ENCODE peak calls at places on chromosomes 16 and 17, in five cellular contexts. Y, D, Q, W and K are unnamed samples.

GRCh38 chr17:45098869-45099616 is 33.3 kb downstream of the PLCD3 start:
- DNase-seq in Y (peak; percentile 63), D (no peak), Q (peak; percentile 90), W (peak; percentile 51), K (peak; percentile 85)

GRCh38 chr16:4682616-4683254 is 10.6 kb upstream of the NUDT16L1 start:
- DNase-seq in Y (peak; percentile 50), D (no peak), Q (peak; percentile 65), W (no peak), K (peak; percentile 65)

GRCh38 chr17:73546770-73547345 is 97.4 kb downstream of the SDK2 start:
- DNase-seq in Y (no peak), D (no peak), Q (peak; percentile 66), W (peak; percentile 12), K (peak; percentile 13)

GRCh38 chr17:13957636-13958035 is 111.7 kb upstream of the COX10 start:
- DNase-seq in Y (no peak), D (no peak), Q (no peak), W (no peak), K (no peak)

GRCh38 chr17:32627233-32628008 is 140.6 kb downstream of the CDK5R1 start:
- DNase-seq in Y (peak; percentile 41), D (no peak), Q (no peak), W (no peak), K (no peak)

GRCh38 chr16:5916711-5917191 is 819.2 kb upstream of the EEF2KMT start:
- DNase-seq in Y (no peak), D (no peak), Q (no peak), W (no peak), K (no peak)

GRCh38 chr16:1193143-1193824 is 31.8 kb downstream of the TPSG1 start:
- DNase-seq in Y (no peak), D (no peak), Q (peak; percentile 48), W (peak; percentile 53), K (peak; percentile 19)

GRCh38 chr17:72976971-72977767 is 115.3 kb downstream of the SLC39A11 start:
- DNase-seq in Y (no peak), D (peak; percentile 38), Q (peak; percentile 59), W (peak; percentile 82), K (no peak)

GRCh38 chr17:7258731-7259554 is 3.3 kb downstream of the CLDN7 start:
- DNase-seq in Y (no peak), D (no peak), Q (no peak), W (peak; percentile 62), K (peak; percentile 78)

GRCh38 chr17:27532269-27533067 is 76.2 kb downstream of the KSR1 start:
- DNase-seq in Y (no peak), D (no peak), Q (no peak), W (no peak), K (peak; percentile 88)

GRCh38 chr16:28140788-28141618 is 70.8 kb downstream of the XPO6 start:
- DNase-seq in Y (no peak), D (peak; percentile 90), Q (no peak), W (no peak), K (peak; percentile 10)

GRCh38 chr17:75364078-75364477 is 41.4 kb downstream of the GRB2 start:
- DNase-seq in Y (no peak), D (no peak), Q (no peak), W (no peak), K (no peak)

GRCh38 chr17:33560165-33560564 is 267.1 kb upstream of the ASIC2 start:
- DNase-seq in Y (no peak), D (no peak), Q (no peak), W (no peak), K (no peak)

GRCh38 chr16:69386596-69386995 is 789 bp upstream of the TERF2 start:
- DNase-seq in Y (no peak), D (no peak), Q (no peak), W (no peak), K (no peak)

GRCh38 chr17:62626719-62627218 is 701 bp upstream of the MRC2 start:
- DNase-seq in Y (no peak), D (no peak), Q (peak; percentile 11), W (no peak), K (peak; percentile 31)

GRCh38 chr17:50212121-50212843 is 10.9 kb upstream of the COL1A1 start:
- DNase-seq in Y (no peak), D (no peak), Q (peak; percentile 77), W (no peak), K (no peak)

GRCh38 chr17:43536236-43537088 is 9.7 kb downstream of the ETV4 start:
- DNase-seq in Y (no peak), D (no peak), Q (peak; percentile 51), W (no peak), K (no peak)

GRCh38 chr17:78650093-78650715 is 73.0 kb upstream of the DNAH17 start:
- DNase-seq in Y (no peak), D (no peak), Q (no peak), W (no peak), K (peak; percentile 97)

GRCh38 chr16:2040031-2040430 is 7.6 kb downstream of the NTHL1 start:
- DNase-seq in Y (no peak), D (no peak), Q (no peak), W (no peak), K (no peak)

GRCh38 chr17:60151355-60151754 is 1.6 kb downstream of the CA4 start:
- DNase-seq in Y (no peak), D (no peak), Q (no peak), W (no peak), K (no peak)

GRCh38 chr17:27382025-27382424 is 74.2 kb upstream of the KSR1 start:
- DNase-seq in Y (no peak), D (no peak), Q (no peak), W (no peak), K (no peak)

GRCh38 chr17:79023886-79024771 is at the start of gene C1QTNF1:
- DNase-seq in Y (no peak), D (no peak), Q (no peak), W (no peak), K (no peak)

GRCh38 chr16:68992521-68992920 is 112.9 kb upstream of the HAS3 start:
- DNase-seq in Y (no peak), D (no peak), Q (no peak), W (peak; percentile 48), K (peak; percentile 70)

GRCh38 chr17:19744922-19745757 is 3.0 kb downstream of the ALDH3A1 start:
- DNase-seq in Y (peak; percentile 86), D (no peak), Q (peak; percentile 32), W (peak; percentile 61), K (no peak)

GRCh38 chr17:41967141-41967920 is 736 bp downstream of the CNP start:
- DNase-seq in Y (no peak), D (no peak), Q (peak; percentile 46), W (peak; percentile 4), K (peak; percentile 82)

GRCh38 chr17:74842146-74842598 is 17.5 kb downstream of the GRIN2C start:
- DNase-seq in Y (no peak), D (no peak), Q (no peak), W (no peak), K (no peak)

GRCh38 chr16:57590654-57591085 is 37.8 kb upstream of the ADGRG1 start:
- DNase-seq in Y (no peak), D (no peak), Q (peak; percentile 32), W (peak; percentile 28), K (peak; percentile 42)

GRCh38 chr17:79633154-79633553 is 22.3 kb upstream of the RBFOX3 start:
- DNase-seq in Y (no peak), D (no peak), Q (no peak), W (no peak), K (no peak)

GRCh38 chr16:2163211-2163881 is 7.8 kb downstream of the TRAF7 start:
- DNase-seq in Y (no peak), D (no peak), Q (no peak), W (no peak), K (peak; percentile 49)

GRCh38 chr17:78779848-78780247 is 2.2 kb downstream of the CYTH1 start:
- DNase-seq in Y (no peak), D (no peak), Q (no peak), W (no peak), K (no peak)

GRCh38 chr17:1813088-1813487 is 16.6 kb downstream of the SMYD4 start:
- DNase-seq in Y (no peak), D (no peak), Q (no peak), W (no peak), K (no peak)

GRCh38 chr16:3576211-3576610 is 992 bp downstream of the NLRC3 start:
- DNase-seq in Y (no peak), D (no peak), Q (no peak), W (no peak), K (no peak)
- H3K4me3 ChIP-seq in Y (no peak overlapping the region), D (peak overlapping the region; percentile 82), Q (no peak overlapping the region), W (no peak overlapping the region), K (no peak overlapping the region)

DNA sequence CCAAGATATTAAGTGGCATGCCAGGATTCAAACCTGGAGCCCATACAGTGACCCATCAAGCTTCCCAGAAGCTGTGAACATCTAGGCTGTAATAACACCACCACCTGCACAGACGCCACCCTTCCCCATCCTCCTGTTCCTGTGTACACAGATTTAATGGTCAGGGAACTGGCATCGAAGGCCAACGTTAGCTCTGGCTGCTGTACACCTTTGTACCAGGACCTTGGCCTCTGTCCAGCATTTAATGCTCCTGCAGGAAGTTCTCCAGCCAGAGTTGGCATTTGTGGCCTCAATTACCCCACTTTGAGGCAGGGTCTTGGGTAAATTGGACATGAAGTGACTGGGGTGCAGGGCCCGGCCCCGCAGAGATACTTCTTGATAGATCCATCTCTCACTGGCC is 49.3 kb downstream of the SCNN1B start:
- DNase-seq in Y (no peak), D (no peak), Q (no peak), W (no peak), K (no peak)
- TF ChIP-seq SRF in Y (no peak), D (no peak), Q (no peak), W (no peak), K (no peak)

DNA sequence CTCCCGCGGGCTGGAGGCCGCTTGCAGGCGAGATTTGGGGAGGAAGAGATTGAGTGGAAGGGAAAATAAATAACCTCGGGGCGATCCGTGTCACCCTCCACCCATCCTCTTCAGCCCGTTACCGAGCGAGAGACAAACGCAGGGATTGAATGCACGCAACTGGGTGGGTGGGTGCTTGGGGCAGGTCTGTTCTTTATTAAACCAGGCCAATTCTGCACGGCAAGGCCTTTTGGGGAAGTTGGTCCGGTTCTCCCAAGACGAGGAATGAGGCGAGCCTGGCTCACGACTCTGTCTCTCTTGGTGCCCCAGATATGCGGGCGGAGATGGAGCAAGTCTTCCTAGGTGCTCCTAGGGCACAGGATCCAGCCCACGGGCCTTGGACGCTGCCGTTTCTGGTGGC is 396 bp upstream of the HOXB7 start:
- DNase-seq in Y (no peak), D (no peak), Q (no peak), W (no peak), K (no peak)
- H3K4me3 ChIP-seq in Y (peak overlapping the region; percentile 46), D (peak overlapping the region; percentile 86), Q (peak overlapping the region; percentile 56), W (peak overlapping the region; percentile 80), K (no peak overlapping the region)

DNA sequence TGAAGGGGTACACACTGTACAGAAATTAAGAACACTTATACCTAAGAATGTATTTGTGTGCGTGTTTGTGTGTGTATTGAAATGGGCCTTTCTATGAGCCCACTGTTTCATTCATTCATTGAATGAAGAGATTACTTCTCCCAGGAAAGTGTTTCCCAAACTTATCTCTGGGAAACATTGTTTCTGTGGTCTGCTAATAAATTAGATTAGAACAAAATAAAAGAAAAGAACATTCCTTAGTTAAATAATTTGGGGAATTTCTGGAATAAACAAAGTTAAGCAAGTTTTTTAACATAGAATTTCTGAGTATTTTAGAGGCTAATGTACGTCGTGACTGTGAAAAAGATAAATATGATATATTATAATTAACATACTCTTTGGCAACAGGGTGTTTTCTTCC is 402.4 kb upstream of the CDH11 start:
- DNase-seq in Y (no peak), D (no peak), Q (no peak), W (no peak), K (no peak)
- TF ChIP-seq SRF in Y (no peak), D (no peak), Q (no peak), W (no peak), K (no peak)

GRCh38 chr17:68854509-68854908 is 100.7 kb downstream of the ABCA8 start:
- DNase-seq in Y (no peak), D (no peak), Q (no peak), W (no peak), K (no peak)
- H3K4me3 ChIP-seq in Y (no peak overlapping the region), D (no peak overlapping the region), Q (no peak overlapping the region), W (no peak overlapping the region), K (no peak overlapping the region)